ENCODE peak calls at places on chromosomes 11 and 22, in six cellular contexts. Q, S, W, R, I and V are unnamed samples.

GRCh38 chr11:14125529-14125928 is 163.0 kb downstream of the SPON1 start:
- DNase-seq in S (no peak), W (no peak), Q (no peak), R (no peak), I (no peak), V (no peak)

GRCh38 chr11:3127706-3128355 is 37.3 kb downstream of the OSBPL5 start:
- DNase-seq in Q (no peak), S (no peak), R (no peak), I (no peak), W (no peak), V (peak; percentile 44)

GRCh38 chr11:95299078-95299611 is 68.1 kb upstream of the SESN3 start:
- DNase-seq in S (peak; percentile 9), I (no peak), W (no peak), R (no peak), Q (no peak), V (no peak)

GRCh38 chr22:39534591-39535301 is 2.2 kb upstream of the RPS19BP1 start:
- DNase-seq in I (peak; percentile 30), W (peak; percentile 78), S (peak; percentile 74), Q (peak; percentile 53), R (no peak), V (no peak)

GRCh38 chr11:1218256-1218787 is 4.5 kb upstream of the MUC5B start:
- DNase-seq in W (no peak), R (no peak), S (no peak), I (no peak), Q (no peak), V (peak; percentile 42)

GRCh38 chr11:91960770-91961169 is 263.8 kb upstream of the FAT3 start:
- DNase-seq in W (no peak), R (no peak), I (no peak), Q (no peak), S (no peak), V (no peak)

GRCh38 chr22:23270212-23270733 is 90.0 kb downstream of the BCR start:
- DNase-seq in W (no peak), S (no peak), I (no peak), R (no peak), Q (peak; percentile 7), V (no peak)

GRCh38 chr11:66136752-66137123 is 66.7 kb downstream of the PACS1 start:
- DNase-seq in Q (peak; percentile 87), W (no peak), I (no peak), R (no peak), S (no peak), V (no peak)

GRCh38 chr11:11691296-11692141 is 69.7 kb upstream of the GALNT18 start:
- DNase-seq in S (no peak), Q (no peak), W (no peak), R (no peak), I (peak; percentile 75), V (no peak)

GRCh38 chr11:1160231-1161101 is 2.7 kb downstream of the MUC5AC start:
- DNase-seq in Q (no peak), R (no peak), S (no peak), W (no peak), I (no peak), V (peak; percentile 45)

GRCh38 chr11:29272019-29272654 is 744.7 kb downstream of the KCNA4 start:
- DNase-seq in Q (peak; percentile 55), R (peak; percentile 62), I (no peak), W (no peak), S (no peak), V (no peak)

GRCh38 chr11:77111277-77111676 is 8.6 kb downstream of the OMP start:
- DNase-seq in Q (peak; percentile 18), R (no peak), I (no peak), W (no peak), S (no peak), V (no peak)

GRCh38 chr11:95363710-95364109 is 132.7 kb upstream of the SESN3 start:
- DNase-seq in R (no peak), S (no peak), I (no peak), Q (no peak), W (no peak), V (no peak)

GRCh38 chr11:18392434-18393321 is 1.7 kb upstream of the LDHA start:
- DNase-seq in R (no peak), W (no peak), I (no peak), S (no peak), Q (no peak), V (no peak)

GRCh38 chr22:35727436-35727835 is 9.8 kb downstream of the APOL5 start:
- DNase-seq in S (no peak), R (no peak), Q (peak; percentile 50), W (no peak), I (no peak), V (no peak)

GRCh38 chr11:125923633-125924032 is 19.3 kb downstream of the DDX25 start:
- DNase-seq in W (no peak), R (no peak), I (no peak), Q (no peak), S (no peak), V (no peak)